ENCODE peak calls at places on chromosome 1, in seven cellular contexts. K, P, O, I, Q, E and U are unnamed samples.

GRCh38 chr1:156860113-156860638 is 489 bp upstream of the NTRK1 start:
- DNase-seq in K (peak), P (no peak), O (peak), I (peak), Q (peak), E (peak), U (peak)

GRCh38 chr1:19809044-19809750 is 5.9 kb downstream of the RNF186 start:
- DNase-seq in K (no peak), P (no peak), O (no peak), I (no peak), Q (no peak), E (no peak), U (no peak)

GRCh38 chr1:208030320-208031091 is 119.6 kb upstream of the CD34 start:
- DNase-seq in K (peak), P (no peak), O (peak), I (peak), Q (no peak), E (peak), U (peak)

GRCh38 chr1:26282694-26283019 is 2.8 kb downstream of the SH3BGRL3 start:
- DNase-seq in K (no peak), P (no peak), O (no peak), I (no peak), Q (no peak), E (no peak), U (peak)

GRCh38 chr1:65469126-65469888 is 48.8 kb downstream of the LEPR start:
- DNase-seq in K (peak), P (no peak), O (no peak), I (no peak), Q (no peak), E (peak), U (no peak)

GRCh38 chr1:167499106-167499505 is 19.2 kb downstream of the CD247 start:
- DNase-seq in K (no peak), P (peak), O (no peak), I (no peak), Q (no peak), E (no peak), U (no peak)

GRCh38 chr1:239112536-239112935 is 273.8 kb upstream of the CHRM3 start:
- DNase-seq in K (no peak), P (no peak), O (no peak), I (no peak), Q (no peak), E (no peak), U (no peak)

GRCh38 chr1:232709339-232709738 is 79.4 kb upstream of the SIPA1L2 start:
- DNase-seq in K (peak), P (no peak), O (no peak), I (no peak), Q (no peak), E (peak), U (no peak)

GRCh38 chr1:55375617-55376258 is 160.6 kb upstream of the USP24 start:
- DNase-seq in K (peak), P (no peak), O (no peak), I (no peak), Q (peak), E (peak), U (peak)

GRCh38 chr1:21439721-21440629 is at the start of gene NBPF3:
- DNase-seq in K (peak), P (no peak), O (peak), I (peak), Q (peak), E (peak), U (peak)

GRCh38 chr1:72635719-72636118 is 353.4 kb upstream of the NEGR1 start:
- DNase-seq in K (peak), P (no peak), O (no peak), I (no peak), Q (no peak), E (peak), U (no peak)

GRCh38 chr1:245154429-245155185 is at the start of gene KIF26B:
- DNase-seq in K (peak), P (no peak), O (no peak), I (no peak), Q (peak), E (peak), U (peak)

GRCh38 chr1:14968251-14968812 is 185.2 kb upstream of the TMEM51 start:
- DNase-seq in K (peak), P (no peak), O (peak), I (peak), Q (peak), E (peak), U (peak)

GRCh38 chr1:62613890-62614289 is 16.6 kb downstream of the ANGPTL3 start:
- DNase-seq in K (no peak), P (no peak), O (no peak), I (no peak), Q (no peak), E (peak), U (no peak)

GRCh38 chr1:90773812-90774211 is 56.7 kb upstream of the BARHL2 start:
- DNase-seq in K (no peak), P (no peak), O (no peak), I (no peak), Q (no peak), E (no peak), U (no peak)

GRCh38 chr1:156149374-156150106 is 3.8 kb upstream of the SEMA4A start:
- DNase-seq in K (no peak), P (no peak), O (no peak), I (no peak), Q (no peak), E (no peak), U (no peak)

GRCh38 chr1:55318111-55318817 is 103.1 kb upstream of the USP24 start:
- DNase-seq in K (peak), P (no peak), O (no peak), I (no peak), Q (no peak), E (no peak), U (no peak)

GRCh38 chr1:112950426-112950825 is 5.6 kb downstream of the SLC16A1 start:
- DNase-seq in K (no peak), P (no peak), O (no peak), I (no peak), Q (no peak), E (no peak), U (no peak)

GRCh38 chr1:109786531-109787021 is 22.9 kb upstream of the EPS8L3 start:
- DNase-seq in K (no peak), P (no peak), O (no peak), I (peak), Q (no peak), E (peak), U (peak)

GRCh38 chr1:186286615-186287317 is 88.3 kb downstream of the TPR start:
- DNase-seq in K (peak), P (no peak), O (peak), I (no peak), Q (no peak), E (peak), U (no peak)

GRCh38 chr1:225809842-225810578 is at the start of gene EPHX1:
- DNase-seq in K (peak), P (no peak), O (peak), I (peak), Q (peak), E (peak), U (peak)

GRCh38 chr1:182520746-182521145 is 68.3 kb downstream of the RNASEL start:
- DNase-seq in K (peak), P (no peak), O (no peak), I (no peak), Q (no peak), E (no peak), U (no peak)

GRCh38 chr1:205633421-205633976 is 1.7 kb upstream of the ELK4 start:
- DNase-seq in K (no peak), P (no peak), O (no peak), I (no peak), Q (no peak), E (peak), U (no peak)

GRCh38 chr1:160607051-160608032 is 28.0 kb upstream of the CD84 start:
- DNase-seq in K (peak), P (no peak), O (no peak), I (no peak), Q (peak), E (peak), U (no peak)

GRCh38 chr1:151519667-151520066 is 8.5 kb downstream of the CGN start:
- DNase-seq in K (no peak), P (no peak), O (no peak), I (no peak), Q (no peak), E (no peak), U (no peak)

GRCh38 chr1:235642021-235642942 is 7.3 kb downstream of the GNG4 start:
- DNase-seq in K (peak), P (peak), O (no peak), I (no peak), Q (no peak), E (peak), U (no peak)

GRCh38 chr1:74502432-74502831 is 10.0 kb downstream of the LRRC53 start:
- DNase-seq in K (peak), P (no peak), O (no peak), I (no peak), Q (peak), E (peak), U (no peak)

GRCh38 chr1:114341886-114342285 is 169.1 kb downstream of the TRIM33 start:
- DNase-seq in K (peak), P (peak), O (no peak), I (no peak), Q (no peak), E (no peak), U (no peak)

GRCh38 chr1:204335085-204335484 is 24.6 kb downstream of the PLEKHA6 start:
- DNase-seq in K (peak), P (no peak), O (no peak), I (no peak), Q (no peak), E (no peak), U (no peak)

GRCh38 chr1:110485725-110486124 is 33.2 kb downstream of the KCNA10 start:
- DNase-seq in K (no peak), P (no peak), O (no peak), I (peak), Q (no peak), E (no peak), U (peak)

GRCh38 chr1:98704474-98704873 is 43.0 kb downstream of the SNX7 start:
- DNase-seq in K (peak), P (no peak), O (no peak), I (no peak), Q (peak), E (peak), U (no peak)

GRCh38 chr1:25875154-25875855 is at the start of gene PAQR7:
- DNase-seq in K (peak), P (no peak), O (peak), I (peak), Q (peak), E (peak), U (peak)

GRCh38 chr1:175841613-175842234 is 98.3 kb upstream of the TNR start:
- DNase-seq in K (no peak), P (no peak), O (no peak), I (no peak), Q (no peak), E (no peak), U (no peak)

GRCh38 chr1:53343831-53344668 is 16.2 kb upstream of the LRP8 start:
- DNase-seq in K (no peak), P (peak), O (no peak), I (no peak), Q (no peak), E (no peak), U (no peak)

GRCh38 chr1:47231314-47232186 is 475 bp downstream of the TAL1 start:
- DNase-seq in K (peak), P (no peak), O (no peak), I (no peak), Q (peak), E (peak), U (peak)